ENCODE peak calls at places on chromosomes 6 and 20, in five cellular contexts. J, V, E, W and P are unnamed samples.

GRCh38 chr6:8494730-8495129 is 59.4 kb upstream of the SLC35B3 start:
- DNase-seq in J (no peak), V (no peak), E (no peak), W (no peak), P (no peak)

GRCh38 chr6:111982681-111983080 is 71.2 kb upstream of the CCN6 start:
- DNase-seq in J (no peak), V (no peak), E (no peak), W (no peak), P (no peak)

GRCh38 chr6:29576056-29576455 is 8.9 kb upstream of the OR2H2 start:
- DNase-seq in J (no peak), V (no peak), E (no peak), W (no peak), P (no peak)

GRCh38 chr6:30826961-30827342 is 57.4 kb upstream of the DDR1 start:
- DNase-seq in J (peak; percentile 52), V (peak; percentile 51), E (no peak), W (no peak), P (no peak)

GRCh38 chr6:69771158-69771906 is 25.5 kb downstream of the LMBRD1 start:
- DNase-seq in J (no peak), V (no peak), E (no peak), W (no peak), P (no peak)

GRCh38 chr6:112311950-112312547 is 35.1 kb upstream of the RFPL4B start:
- DNase-seq in J (no peak), V (peak; percentile 41), E (no peak), W (no peak), P (no peak)

GRCh38 chr6:17341891-17342290 is 51.5 kb upstream of the CAP2 start:
- DNase-seq in J (no peak), V (no peak), E (no peak), W (no peak), P (no peak)

GRCh38 chr6:39339557-39340555 is 17.4 kb upstream of the KCNK16 start:
- DNase-seq in J (no peak), V (no peak), E (no peak), W (no peak), P (peak; percentile 76)

GRCh38 chr6:166440729-166441128 is 58.0 kb upstream of the MPC1 start:
- DNase-seq in J (no peak), V (no peak), E (no peak), W (no peak), P (no peak)

GRCh38 chr20:56637576-56637975 is 8.5 kb downstream of the TFAP2C start:
- DNase-seq in J (no peak), V (no peak), E (no peak), W (no peak), P (no peak)

GRCh38 chr6:119495230-119495683 is 145.7 kb upstream of the MAN1A1 start:
- DNase-seq in J (peak; percentile 15), V (no peak), E (no peak), W (no peak), P (peak; percentile 59)

GRCh38 chr6:119497988-119498727 is 148.6 kb upstream of the MAN1A1 start:
- DNase-seq in J (no peak), V (no peak), E (no peak), W (no peak), P (no peak)

GRCh38 chr6:119499797-119500196 is 150.2 kb upstream of the MAN1A1 start:
- DNase-seq in J (no peak), V (no peak), E (no peak), W (no peak), P (no peak)

DNA sequence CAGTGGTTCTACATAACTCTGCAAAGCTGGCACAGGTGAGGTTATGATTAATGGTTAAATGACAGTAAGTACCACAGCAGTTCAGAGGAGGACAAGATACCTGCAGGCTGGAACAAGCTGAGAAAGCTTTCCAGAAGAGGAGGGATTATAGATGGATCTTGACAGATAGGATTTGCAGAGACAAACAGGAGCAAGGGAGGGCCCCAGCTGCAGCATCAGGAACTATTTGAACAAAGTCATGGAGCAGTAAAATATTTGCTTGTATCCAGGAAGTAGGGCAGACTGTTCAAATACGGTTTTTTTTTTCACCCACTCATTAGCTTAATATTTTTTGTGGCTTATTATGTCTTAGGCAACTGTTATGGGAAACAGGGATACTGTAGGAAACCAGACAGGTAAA is 144.4 kb upstream of the MAN1A1 start:
- DNase-seq in J (no peak), V (no peak), E (no peak), W (no peak), P (no peak)
- H3K36me3 ChIP-seq in J (no peaks in the 10 kb centered on the region), V (no peaks in the 10 kb centered on the region), E (no peaks in the 10 kb centered on the region), W (no peaks in the 10 kb centered on the region), P (no peaks in the 10 kb centered on the region)

GRCh38 chr20:41746635-41747034 is 128.5 kb upstream of the CHD6 start:
- DNase-seq in J (no peak), V (no peak), E (no peak), W (no peak), P (no peak)
- TF ChIP-seq CTCF in J (no peak), V (peak; percentile 2), E (peak; percentile 44), W (no peak), P (no peak)

DNA sequence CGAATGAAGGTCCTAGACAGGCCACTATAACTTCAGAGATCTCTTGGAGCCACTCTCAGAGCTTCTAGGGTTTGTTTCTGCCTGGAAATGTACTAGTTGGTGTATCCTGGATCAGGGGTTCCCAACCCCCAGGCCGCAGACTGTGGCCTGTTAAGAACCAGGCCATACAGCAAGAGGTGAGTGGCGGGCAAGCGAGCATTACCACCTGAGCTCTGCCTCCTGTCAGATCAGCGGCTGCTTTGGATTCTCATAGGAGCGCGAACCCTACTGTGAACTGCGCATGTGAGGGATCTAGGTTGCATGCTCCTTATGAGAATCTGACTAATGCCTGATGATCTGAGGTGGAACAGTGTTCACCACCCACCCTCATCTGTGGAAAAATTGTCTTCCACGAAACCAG is 2.4 kb downstream of the BRPF3 start:
- DNase-seq in J (no peak), V (no peak), E (no peak), W (no peak), P (no peak)
- H3K36me3 ChIP-seq in J (peaks cover 48% of the 10 kb centered on the region), V (no peaks in the 10 kb centered on the region), E (no peaks in the 10 kb centered on the region), W (no peaks in the 10 kb centered on the region), P (no peaks in the 10 kb centered on the region)

GRCh38 chr6:168090064-168090690 is 11.2 kb upstream of the FRMD1 start:
- DNase-seq in J (peak; percentile 4), V (no peak), E (no peak), W (no peak), P (peak; percentile 9)

GRCh38 chr6:168089186-168090063 is 10.4 kb upstream of the FRMD1 start:
- DNase-seq in J (peak; percentile 15), V (no peak), E (no peak), W (no peak), P (no peak)

GRCh38 chr6:168086616-168087015 is 7.6 kb upstream of the FRMD1 start:
- DNase-seq in J (peak; percentile 4), V (no peak), E (no peak), W (no peak), P (no peak)

GRCh38 chr6:168087436-168088160 is 8.6 kb upstream of the FRMD1 start:
- DNase-seq in J (peak; percentile 10), V (no peak), E (no peak), W (no peak), P (no peak)

GRCh38 chr6:168088161-168089106 is 9.4 kb upstream of the FRMD1 start:
- DNase-seq in J (peak; percentile 14), V (peak; percentile 89), E (no peak), W (peak; percentile 51), P (no peak)
- TF ChIP-seq CTCF in J (no peak), V (no peak), E (no peak), W (no peak), P (no peak)

GRCh38 chr6:43781572-43781928 is 11.5 kb downstream of the VEGFA start:
- DNase-seq in J (no peak), V (no peak), E (no peak), W (no peak), P (no peak)

GRCh38 chr6:43780891-43781571 is 11.0 kb downstream of the VEGFA start:
- DNase-seq in J (no peak), V (no peak), E (no peak), W (no peak), P (no peak)

GRCh38 chr6:43784049-43784855 is 14.2 kb downstream of the VEGFA start:
- DNase-seq in J (no peak), V (no peak), E (no peak), W (no peak), P (no peak)

GRCh38 chr6:43781941-43782704 is 12.1 kb downstream of the VEGFA start:
- DNase-seq in J (no peak), V (no peak), E (no peak), W (no peak), P (peak; percentile 68)

GRCh38 chr6:43782764-43783513 is 12.9 kb downstream of the VEGFA start:
- DNase-seq in J (no peak), V (no peak), E (no peak), W (no peak), P (no peak)
- H3K36me3 ChIP-seq in J (peaks cover 85% of the 10 kb centered on the region), V (no peaks in the 10 kb centered on the region), E (peaks cover 39% of the 10 kb centered on the region), W (no peaks in the 10 kb centered on the region), P (peaks cover 66% of the 10 kb centered on the region)